ENCODE peak calls at places on chromosomes 13 and 19, in four cellular contexts. Q is HL-60, X is mucosa of descending colon, H is fibroblast of lung. T is an unnamed sample.

GRCh38 chr19:40962460-40962961 is 28.6 kb upstream of the CYP2B6 start:
- DNase-seq in Q (no peak), X (no peak), H (peak; percentile 2), T (no peak)

GRCh38 chr19:15200575-15201364 is at the start of gene NOTCH3:
- DNase-seq in Q (no peak), X (no peak), H (no peak), T (no peak)

GRCh38 chr19:38277549-38277948 is 13.2 kb downstream of the SPINT2 start:
- DNase-seq in Q (no peak), X (no peak), H (no peak), T (peak; percentile 15)

GRCh38 chr13:73722120-73722519 is 412.1 kb downstream of the KLF12 start:
- DNase-seq in Q (no peak), X (no peak), H (peak; percentile 86), T (peak; percentile 58)

GRCh38 chr19:4742717-4743646 is 19.3 kb upstream of the DPP9 start:
- DNase-seq in Q (no peak), X (no peak), H (no peak), T (no peak)

GRCh38 chr19:34148672-34149185 is 23.6 kb upstream of the LSM14A start:
- DNase-seq in Q (no peak), X (no peak), H (no peak), T (no peak)

GRCh38 chr19:47111081-47111589 is 2.4 kb downstream of the ZC3H4 start:
- DNase-seq in Q (peak; percentile 63), X (peak; percentile 49), H (no peak), T (no peak)

GRCh38 chr13:91375119-91375729 is 23.2 kb upstream of the GPC5 start:
- DNase-seq in Q (no peak), X (no peak), H (no peak), T (peak; percentile 20)

GRCh38 chr19:32165176-32165575 is 180.2 kb upstream of the ZNF507 start:
- DNase-seq in Q (no peak), X (no peak), H (no peak), T (no peak)

GRCh38 chr13:19957320-19958118 is 1.0 kb upstream of the ZMYM2 start:
- DNase-seq in Q (peak; percentile 59), X (peak; percentile 87), H (peak; percentile 81), T (peak; percentile 88)

GRCh38 chr13:26221399-26221720 is 754 bp downstream of the RNF6 start:
- DNase-seq in Q (no peak), X (no peak), H (no peak), T (no peak)

GRCh38 chr19:3970313-3970807 is 539 bp downstream of the DAPK3 start:
- DNase-seq in Q (no peak), X (no peak), H (no peak), T (no peak)

GRCh38 chr13:113171250-113172125 is 13.0 kb downstream of the PROZ start:
- DNase-seq in Q (no peak), X (no peak), H (no peak), T (no peak)

GRCh38 chr13:101425623-101426022 is 9.3 kb upstream of the NALCN start:
- DNase-seq in Q (no peak), X (no peak), H (no peak), T (no peak)

GRCh38 chr19:15280915-15281683 is 48.9 kb upstream of the EPHX3 start:
- DNase-seq in Q (peak; percentile 63), X (peak; percentile 62), H (peak; percentile 86), T (peak; percentile 88)

GRCh38 chr13:111614613-111615012 is 294.2 kb downstream of the TEX29 start:
- DNase-seq in Q (no peak), X (no peak), H (no peak), T (no peak)

GRCh38 chr19:51986309-51987291 is at the start of gene ZNF350:
- DNase-seq in Q (peak; percentile 98), X (peak; percentile 99), H (peak; percentile 98), T (peak; percentile 96)

GRCh38 chr13:98517576-98518310 is 59.2 kb downstream of the STK24 start:
- DNase-seq in Q (no peak), X (no peak), H (no peak), T (no peak)

GRCh38 chr19:34963531-34964406 is at the start of gene ZNF792:
- DNase-seq in Q (no peak), X (peak; percentile 79), H (peak; percentile 51), T (peak; percentile 18)

GRCh38 chr13:101382086-101382485 is 34.2 kb downstream of the NALCN start:
- DNase-seq in Q (no peak), X (no peak), H (no peak), T (no peak)

GRCh38 chr19:4678881-4679379 is 8.8 kb upstream of the MYDGF start:
- DNase-seq in Q (no peak), X (peak; percentile 19), H (peak; percentile 23), T (peak; percentile 55)

GRCh38 chr13:84418041-84418440 is 535.8 kb upstream of the SLITRK1 start:
- DNase-seq in Q (no peak), X (no peak), H (no peak), T (no peak)

GRCh38 chr19:52542984-52543664 is 15.7 kb downstream of the ZNF808 start:
- DNase-seq in Q (no peak), X (no peak), H (peak; percentile 2), T (no peak)

GRCh38 chr13:20882206-20882605 is 20.3 kb downstream of the XPO4 start:
- DNase-seq in Q (no peak), X (no peak), H (peak; percentile 15), T (peak; percentile 36)

GRCh38 chr19:43984687-43985000 is 656 bp downstream of the ZNF155 start:
- DNase-seq in Q (no peak), X (no peak), H (no peak), T (no peak)

GRCh38 chr13:49530452-49530851 is 34.7 kb downstream of the PHF11 start:
- DNase-seq in Q (peak; percentile 70), X (peak; percentile 9), H (no peak), T (no peak)

GRCh38 chr19:3013261-3013725 is 15.8 kb downstream of the TLE2 start:
- DNase-seq in Q (no peak), X (no peak), H (no peak), T (no peak)

GRCh38 chr19:41193420-41194156 is 569 bp downstream of the CYP2S1 start:
- DNase-seq in Q (no peak), X (peak; percentile 23), H (no peak), T (no peak)

GRCh38 chr19:5308471-5309437 is 31.9 kb downstream of the PTPRS start:
- DNase-seq in Q (no peak), X (peak; percentile 23), H (peak; percentile 91), T (peak; percentile 91)

GRCh38 chr13:103895835-103896520 is 829.8 kb upstream of the SLC10A2 start:
- DNase-seq in Q (no peak), X (no peak), H (no peak), T (no peak)

DNA sequence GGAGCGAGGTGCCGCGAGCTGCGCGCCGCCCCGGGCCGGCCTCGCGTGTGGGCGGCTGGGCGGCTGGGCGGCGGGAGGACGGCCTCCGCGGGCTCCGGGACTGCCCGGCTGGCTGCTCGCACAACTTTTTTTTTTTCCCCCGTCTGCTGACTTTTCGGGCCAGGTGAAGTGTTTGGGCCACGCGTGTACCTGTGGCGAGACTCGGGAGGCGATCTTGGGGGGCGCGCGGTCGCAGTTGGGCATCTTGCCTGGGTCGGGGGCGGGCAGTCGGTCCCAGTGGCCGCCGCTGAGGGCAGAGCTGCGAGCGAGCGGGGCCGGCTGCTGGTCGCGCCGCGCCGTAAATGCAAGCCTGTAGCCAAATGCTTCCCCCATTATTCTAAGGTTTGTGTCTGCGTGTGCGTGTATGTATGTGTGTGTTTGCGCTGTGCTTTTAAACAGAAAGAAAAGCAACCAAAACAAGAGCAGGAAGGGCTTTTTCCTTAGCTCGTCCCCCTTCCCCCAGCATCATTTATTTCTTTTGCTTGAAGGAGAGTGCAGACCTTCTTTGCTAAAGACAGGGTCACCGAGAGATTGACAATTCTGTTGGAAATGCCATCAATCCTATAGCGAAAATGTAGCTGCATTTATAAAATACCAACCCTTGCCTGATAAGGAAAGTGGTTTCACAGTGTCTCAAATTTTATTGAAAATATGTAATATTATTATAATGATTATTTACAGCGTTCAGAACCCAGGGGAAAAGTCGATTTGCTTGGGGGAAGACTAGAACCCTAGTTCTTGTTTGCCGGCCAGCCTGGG is 143.3 kb upstream of the ZNF536 start:
- DNase-seq in Q (no peak), X (no peak), H (no peak), T (peak; percentile 7)
- H3K4me3 ChIP-seq in Q (no peak overlapping the region), X (no peak overlapping the region), H (no peak overlapping the region), T (no peak overlapping the region)

DNA sequence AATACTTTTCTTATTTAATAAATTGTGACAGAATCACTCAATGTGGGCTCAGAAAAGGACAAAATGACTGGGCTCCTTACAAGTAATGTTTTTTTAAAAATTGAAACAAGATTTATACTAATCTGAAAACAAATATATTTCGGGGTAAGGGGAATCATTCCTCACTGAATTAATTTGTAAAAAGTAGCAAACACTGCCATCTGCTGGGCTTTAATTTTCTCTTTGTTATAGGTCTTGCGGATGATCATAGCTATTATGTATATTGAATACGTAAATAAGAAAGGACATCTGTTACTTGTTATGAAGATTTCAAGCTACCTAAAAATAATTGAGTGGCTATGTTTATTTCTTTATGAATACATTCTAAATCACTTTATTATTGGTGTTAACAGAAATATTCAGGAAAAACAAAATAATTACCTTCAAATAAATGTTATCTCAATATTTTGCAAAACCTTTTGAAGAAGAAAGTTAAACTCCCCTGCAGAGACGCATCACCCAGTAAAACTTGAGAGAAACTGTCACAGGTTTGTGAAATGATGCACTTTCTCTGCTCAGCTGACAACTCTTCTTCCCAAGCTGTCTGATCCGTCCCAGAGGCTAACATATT is 17.8 kb upstream of the ENOX1 start:
- DNase-seq in Q (no peak), X (peak; percentile 74), H (peak; percentile 54), T (peak; percentile 89)
- TF ChIP-seq CTCF in Q (peak; percentile 7), X (no peak), H (no peak), T (peak; percentile 40)

DNA sequence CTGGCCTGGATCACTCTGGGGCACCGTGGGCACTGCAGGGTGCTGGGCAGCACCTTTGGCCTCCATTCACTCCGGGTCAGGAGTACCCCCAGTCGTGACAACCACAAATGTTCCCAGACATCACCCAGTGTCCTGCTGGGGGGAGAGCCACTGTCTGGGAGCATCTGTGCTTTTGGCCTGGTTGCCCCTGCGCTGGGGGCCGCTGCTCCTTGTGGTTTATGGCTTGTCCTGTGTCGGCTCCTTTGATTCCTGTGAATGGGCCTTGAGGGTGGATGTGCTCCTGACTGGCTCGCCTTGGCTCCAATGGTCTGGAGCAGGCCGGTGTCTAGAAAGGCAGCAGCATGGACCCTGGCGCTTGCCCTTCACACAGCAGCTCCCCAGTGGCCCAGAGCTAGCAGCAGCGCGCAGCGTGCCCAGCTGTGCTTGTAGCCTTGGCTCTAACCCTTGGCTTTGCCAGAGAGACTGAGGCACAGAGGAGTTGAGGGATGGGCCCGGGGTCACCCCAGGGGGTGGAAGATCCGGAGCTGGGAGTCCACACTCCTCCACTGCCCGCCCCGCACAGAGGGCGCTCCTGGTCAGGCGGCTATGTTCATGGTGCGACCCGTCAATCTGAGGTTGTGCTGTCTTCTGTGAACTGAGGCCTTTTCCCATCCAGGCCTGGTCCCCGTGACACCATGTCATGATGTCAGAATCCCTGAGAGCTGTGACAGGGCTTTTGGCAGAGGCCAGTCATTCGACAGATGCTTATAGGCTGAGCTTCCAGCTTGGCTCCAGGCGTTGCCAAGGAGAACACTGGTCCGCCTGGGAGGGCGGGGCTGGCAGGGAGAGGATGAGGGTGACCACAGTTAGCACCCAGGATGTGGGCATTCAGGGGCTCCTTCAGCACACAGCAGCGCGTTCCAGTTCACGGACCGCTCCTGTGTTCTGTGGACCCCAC is 4.1 kb downstream of the DAZAP1 start:
- DNase-seq in Q (no peak), X (no peak), H (peak; percentile 65), T (peak; percentile 92)
- H3K4me3 ChIP-seq in Q (no peak overlapping the region), X (no peak overlapping the region), H (no peak overlapping the region), T (no peak overlapping the region)

GRCh38 chr13:28718538-28719226 is at the start of gene SLC46A3:
- DNase-seq in Q (peak; percentile 40), X (peak; percentile 98), H (peak; percentile 98), T (peak; percentile 96)
- TF ChIP-seq CTCF in Q (no peak), X (peak; percentile 7), H (peak; percentile 9), T (no peak)